ENCODE peak calls at places on chromosomes 12 and 14, in seven cellular contexts. One of them, this sample, is unnamed.

GRCh38 chr12:103868215-103868614 is 27.2 kb upstream of the NT5DC3 start:
- DNase-seq in pancreas: no peak
- DNase-seq in tibial artery: no peak
- DNase-seq in OCI-LY7: no peak
- DNase-seq in CD4-positive, alpha-beta T cell: no peak
- DNase-seq in HCT116: no peak
- DNase-seq in AG04450: no peak
- DNase-seq in this sample: no peak

GRCh38 chr14:68616255-68616902 is 176.5 kb downstream of the ZFP36L1 start:
- DNase-seq in pancreas: no peak
- DNase-seq in tibial artery: no peak
- DNase-seq in OCI-LY7: peak
- DNase-seq in CD4-positive, alpha-beta T cell: no peak
- DNase-seq in HCT116: peak
- DNase-seq in AG04450: no peak
- DNase-seq in this sample: no peak

GRCh38 chr12:106301611-106302321 is 767 bp upstream of the TCP11L2 start:
- DNase-seq in pancreas: peak
- DNase-seq in tibial artery: peak
- DNase-seq in OCI-LY7: peak
- DNase-seq in CD4-positive, alpha-beta T cell: peak
- DNase-seq in HCT116: no peak
- DNase-seq in AG04450: no peak
- DNase-seq in this sample: peak

GRCh38 chr12:64169999-64170398 is 52.1 kb downstream of the KICS2 start:
- DNase-seq in pancreas: no peak
- DNase-seq in tibial artery: no peak
- DNase-seq in OCI-LY7: no peak
- DNase-seq in CD4-positive, alpha-beta T cell: no peak
- DNase-seq in HCT116: no peak
- DNase-seq in AG04450: no peak
- DNase-seq in this sample: no peak

GRCh38 chr14:64762044-64763034 is 58.1 kb downstream of the PLEKHG3 start:
- DNase-seq in pancreas: peak
- DNase-seq in tibial artery: peak
- DNase-seq in OCI-LY7: no peak
- DNase-seq in CD4-positive, alpha-beta T cell: peak
- DNase-seq in HCT116: peak
- DNase-seq in AG04450: peak
- DNase-seq in this sample: peak

GRCh38 chr12:67091204-67091603 is 178.0 kb upstream of the CAND1 start:
- DNase-seq in pancreas: no peak
- DNase-seq in tibial artery: no peak
- DNase-seq in OCI-LY7: no peak
- DNase-seq in CD4-positive, alpha-beta T cell: no peak
- DNase-seq in HCT116: no peak
- DNase-seq in AG04450: no peak
- DNase-seq in this sample: no peak

GRCh38 chr12:131513606-131514005 is 197.3 kb upstream of the SFSWAP start:
- DNase-seq in pancreas: no peak
- DNase-seq in tibial artery: no peak
- DNase-seq in OCI-LY7: no peak
- DNase-seq in CD4-positive, alpha-beta T cell: no peak
- DNase-seq in HCT116: no peak
- DNase-seq in AG04450: no peak
- DNase-seq in this sample: no peak

GRCh38 chr12:89251326-89252237 is 100.7 kb downstream of the DUSP6 start:
- DNase-seq in pancreas: no peak
- DNase-seq in tibial artery: no peak
- DNase-seq in OCI-LY7: no peak
- DNase-seq in CD4-positive, alpha-beta T cell: no peak
- DNase-seq in HCT116: no peak
- DNase-seq in AG04450: no peak
- DNase-seq in this sample: no peak

GRCh38 chr14:31941487-31941886 is 135.6 kb upstream of the ARHGAP5 start:
- DNase-seq in pancreas: no peak
- DNase-seq in tibial artery: no peak
- DNase-seq in OCI-LY7: no peak
- DNase-seq in CD4-positive, alpha-beta T cell: no peak
- DNase-seq in HCT116: no peak
- DNase-seq in AG04450: no peak
- DNase-seq in this sample: no peak

GRCh38 chr12:5441497-5442236 is 9.8 kb downstream of the NTF3 start:
- DNase-seq in pancreas: no peak
- DNase-seq in tibial artery: no peak
- DNase-seq in OCI-LY7: no peak
- DNase-seq in CD4-positive, alpha-beta T cell: no peak
- DNase-seq in HCT116: no peak
- DNase-seq in AG04450: peak
- DNase-seq in this sample: no peak

GRCh38 chr12:68040450-68041075 is 51.3 kb downstream of the IFNG-AS1 start:
- DNase-seq in pancreas: peak
- DNase-seq in tibial artery: no peak
- DNase-seq in OCI-LY7: peak
- DNase-seq in CD4-positive, alpha-beta T cell: peak
- DNase-seq in HCT116: peak
- DNase-seq in AG04450: peak
- DNase-seq in this sample: peak

GRCh38 chr12:1698638-1699214 is 7.9 kb downstream of the ADIPOR2 start:
- DNase-seq in pancreas: no peak
- DNase-seq in tibial artery: no peak
- DNase-seq in OCI-LY7: no peak
- DNase-seq in CD4-positive, alpha-beta T cell: no peak
- DNase-seq in HCT116: no peak
- DNase-seq in AG04450: no peak
- DNase-seq in this sample: no peak

GRCh38 chr14:29926701-29927595 is 699 bp downstream of the PRKD1 start:
- DNase-seq in pancreas: peak
- DNase-seq in tibial artery: peak
- DNase-seq in OCI-LY7: no peak
- DNase-seq in CD4-positive, alpha-beta T cell: no peak
- DNase-seq in HCT116: no peak
- DNase-seq in AG04450: no peak
- DNase-seq in this sample: peak

GRCh38 chr12:79186506-79186905 is 321.9 kb downstream of the SYT1 start:
- DNase-seq in pancreas: no peak
- DNase-seq in tibial artery: no peak
- DNase-seq in OCI-LY7: no peak
- DNase-seq in CD4-positive, alpha-beta T cell: no peak
- DNase-seq in HCT116: no peak
- DNase-seq in AG04450: no peak
- DNase-seq in this sample: no peak

GRCh38 chr12:108297895-108298760 is 41.0 kb downstream of the CMKLR1 start:
- DNase-seq in pancreas: no peak
- DNase-seq in tibial artery: no peak
- DNase-seq in OCI-LY7: no peak
- DNase-seq in CD4-positive, alpha-beta T cell: no peak
- DNase-seq in HCT116: no peak
- DNase-seq in AG04450: no peak
- DNase-seq in this sample: no peak

GRCh38 chr12:108696111-108696995 is 35.0 kb downstream of the CORO1C start:
- DNase-seq in pancreas: no peak
- DNase-seq in tibial artery: no peak
- DNase-seq in OCI-LY7: no peak
- DNase-seq in CD4-positive, alpha-beta T cell: no peak
- DNase-seq in HCT116: no peak
- DNase-seq in AG04450: peak
- DNase-seq in this sample: no peak

GRCh38 chr12:49121047-49121696 is 10.0 kb downstream of the TUBA1B start:
- DNase-seq in pancreas: no peak
- DNase-seq in tibial artery: no peak
- DNase-seq in OCI-LY7: peak
- DNase-seq in CD4-positive, alpha-beta T cell: no peak
- DNase-seq in HCT116: peak
- DNase-seq in AG04450: no peak
- DNase-seq in this sample: peak

GRCh38 chr12:119005832-119006360 is 24.6 kb downstream of the SRRM4 start:
- DNase-seq in pancreas: no peak
- DNase-seq in tibial artery: no peak
- DNase-seq in OCI-LY7: no peak
- DNase-seq in CD4-positive, alpha-beta T cell: no peak
- DNase-seq in HCT116: no peak
- DNase-seq in AG04450: no peak
- DNase-seq in this sample: no peak

GRCh38 chr12:24821691-24822090 is 127.2 kb downstream of the BCAT1 start:
- DNase-seq in pancreas: no peak
- DNase-seq in tibial artery: no peak
- DNase-seq in OCI-LY7: no peak
- DNase-seq in CD4-positive, alpha-beta T cell: no peak
- DNase-seq in HCT116: no peak
- DNase-seq in AG04450: no peak
- DNase-seq in this sample: no peak

GRCh38 chr14:94598816-94599655 is 13.2 kb upstream of the SERPINA3 start:
- DNase-seq in pancreas: peak
- DNase-seq in tibial artery: peak
- DNase-seq in OCI-LY7: no peak
- DNase-seq in CD4-positive, alpha-beta T cell: no peak
- DNase-seq in HCT116: peak
- DNase-seq in AG04450: peak
- DNase-seq in this sample: peak

GRCh38 chr12:75628511-75628910 is 117.1 kb upstream of the KRR1 start:
- DNase-seq in pancreas: no peak
- DNase-seq in tibial artery: no peak
- DNase-seq in OCI-LY7: no peak
- DNase-seq in CD4-positive, alpha-beta T cell: no peak
- DNase-seq in HCT116: no peak
- DNase-seq in AG04450: no peak
- DNase-seq in this sample: no peak

GRCh38 chr12:116601933-116602809 is 43.0 kb downstream of the MAP1LC3B2 start:
- DNase-seq in pancreas: no peak
- DNase-seq in tibial artery: no peak
- DNase-seq in OCI-LY7: no peak
- DNase-seq in CD4-positive, alpha-beta T cell: no peak
- DNase-seq in HCT116: no peak
- DNase-seq in AG04450: no peak
- DNase-seq in this sample: no peak
- H3K27ac ChIP-seq in pancreas: no peak
- H3K27ac ChIP-seq in tibial artery: no peak
- H3K27ac ChIP-seq in OCI-LY7: no peak
- H3K27ac ChIP-seq in CD4-positive, alpha-beta T cell: no peak
- H3K27ac ChIP-seq in HCT116: no peak
- H3K27ac ChIP-seq in AG04450: no peak
- H3K27ac ChIP-seq in this sample: no peak

GRCh38 chr12:32504626-32505025 is 105.3 kb downstream of the FGD4 start:
- DNase-seq in pancreas: no peak
- DNase-seq in tibial artery: no peak
- DNase-seq in OCI-LY7: no peak
- DNase-seq in CD4-positive, alpha-beta T cell: no peak
- DNase-seq in HCT116: no peak
- DNase-seq in AG04450: no peak
- DNase-seq in this sample: no peak
- H3K27ac ChIP-seq in pancreas: no peak
- H3K27ac ChIP-seq in tibial artery: no peak
- H3K27ac ChIP-seq in OCI-LY7: no peak
- H3K27ac ChIP-seq in CD4-positive, alpha-beta T cell: no peak
- H3K27ac ChIP-seq in HCT116: no peak
- H3K27ac ChIP-seq in AG04450: no peak
- H3K27ac ChIP-seq in this sample: peak

GRCh38 chr12:114902665-114903393 is 218.9 kb upstream of the TBX3 start:
- DNase-seq in pancreas: no peak
- DNase-seq in tibial artery: no peak
- DNase-seq in OCI-LY7: no peak
- DNase-seq in CD4-positive, alpha-beta T cell: no peak
- DNase-seq in HCT116: no peak
- DNase-seq in AG04450: peak
- DNase-seq in this sample: no peak

GRCh38 chr12:114901316-114901715 is 217.3 kb upstream of the TBX3 start:
- DNase-seq in pancreas: no peak
- DNase-seq in tibial artery: no peak
- DNase-seq in OCI-LY7: no peak
- DNase-seq in CD4-positive, alpha-beta T cell: no peak
- DNase-seq in HCT116: no peak
- DNase-seq in AG04450: no peak
- DNase-seq in this sample: no peak

GRCh38 chr12:114903394-114903748 is 219.4 kb upstream of the TBX3 start:
- DNase-seq in pancreas: no peak
- DNase-seq in tibial artery: no peak
- DNase-seq in OCI-LY7: no peak
- DNase-seq in CD4-positive, alpha-beta T cell: no peak
- DNase-seq in HCT116: no peak
- DNase-seq in AG04450: no peak
- DNase-seq in this sample: no peak

GRCh38 chr12:114904254-114905003 is 220.5 kb upstream of the TBX3 start:
- DNase-seq in pancreas: no peak
- DNase-seq in tibial artery: no peak
- DNase-seq in OCI-LY7: no peak
- DNase-seq in CD4-positive, alpha-beta T cell: no peak
- DNase-seq in HCT116: peak
- DNase-seq in AG04450: no peak
- DNase-seq in this sample: no peak
- H3K27ac ChIP-seq in pancreas: no peak
- H3K27ac ChIP-seq in tibial artery: no peak
- H3K27ac ChIP-seq in OCI-LY7: no peak
- H3K27ac ChIP-seq in CD4-positive, alpha-beta T cell: no peak
- H3K27ac ChIP-seq in HCT116: no peak
- H3K27ac ChIP-seq in AG04450: no peak
- H3K27ac ChIP-seq in this sample: no peak

DNA sequence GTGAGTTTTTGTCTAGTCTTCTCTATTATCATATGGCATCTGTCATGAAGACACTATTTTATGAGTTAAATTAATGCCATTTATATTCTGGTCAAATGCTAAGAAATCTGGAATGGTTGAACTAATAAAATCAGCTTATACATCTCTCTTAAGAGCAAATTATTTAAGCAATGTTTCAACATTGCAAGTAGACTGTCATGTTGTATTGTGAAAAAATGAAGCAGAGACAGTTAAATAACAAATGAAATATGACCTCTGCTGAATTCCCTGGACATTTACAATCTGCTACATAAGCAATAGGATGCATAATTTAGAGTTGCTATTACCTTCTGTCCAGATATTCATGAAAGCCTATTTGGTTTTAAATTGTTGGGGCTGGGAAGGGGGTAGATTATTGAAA is 30.6 kb downstream of the NAV3 start:
- DNase-seq in pancreas: no peak
- DNase-seq in tibial artery: no peak
- DNase-seq in OCI-LY7: no peak
- DNase-seq in CD4-positive, alpha-beta T cell: no peak
- DNase-seq in HCT116: no peak
- DNase-seq in AG04450: no peak
- DNase-seq in this sample: no peak
- H3K27ac ChIP-seq in pancreas: no peak
- H3K27ac ChIP-seq in tibial artery: no peak
- H3K27ac ChIP-seq in OCI-LY7: no peak
- H3K27ac ChIP-seq in CD4-positive, alpha-beta T cell: no peak
- H3K27ac ChIP-seq in HCT116: no peak
- H3K27ac ChIP-seq in AG04450: no peak
- H3K27ac ChIP-seq in this sample: no peak

GRCh38 chr12:12741705-12742104 is 24.5 kb downstream of the CDKN1B start:
- DNase-seq in pancreas: no peak
- DNase-seq in tibial artery: no peak
- DNase-seq in OCI-LY7: no peak
- DNase-seq in CD4-positive, alpha-beta T cell: no peak
- DNase-seq in HCT116: no peak
- DNase-seq in AG04450: no peak
- DNase-seq in this sample: no peak
- H3K27ac ChIP-seq in pancreas: no peak
- H3K27ac ChIP-seq in tibial artery: no peak
- H3K27ac ChIP-seq in OCI-LY7: no peak
- H3K27ac ChIP-seq in CD4-positive, alpha-beta T cell: no peak
- H3K27ac ChIP-seq in HCT116: no peak
- H3K27ac ChIP-seq in AG04450: no peak
- H3K27ac ChIP-seq in this sample: no peak

This sample was measured in substantia nigra.